ENCODE peak calls at places on chromosomes 7 and 10, in eight cellular contexts. One of them, this sample, is unnamed.

GRCh38 chr7:1899201-1899600 is 229.1 kb downstream of the ELFN1 start:
- DNase-seq in CD8-positive, alpha-beta memory T cell: no peak
- DNase-seq in WERI-Rb-1: peak; percentile 50
- DNase-seq in left lung: peak; percentile 79
- DNase-seq in spleen: no peak
- DNase-seq in A549: no peak
- DNase-seq in pancreas: no peak
- DNase-seq in testis: peak; percentile 44
- DNase-seq in this sample: no peak

GRCh38 chr7:22387583-22387982 is 30.6 kb upstream of the RAPGEF5 start:
- DNase-seq in left lung: no peak
- DNase-seq in A549: no peak
- DNase-seq in testis: peak; percentile 64
- DNase-seq in spleen: no peak
- DNase-seq in WERI-Rb-1: no peak
- DNase-seq in CD8-positive, alpha-beta memory T cell: no peak
- DNase-seq in pancreas: no peak
- DNase-seq in this sample: no peak

GRCh38 chr7:82364671-82365070 is 78.9 kb downstream of the CACNA2D1 start:
- DNase-seq in left lung: no peak
- DNase-seq in testis: no peak
- DNase-seq in pancreas: no peak
- DNase-seq in CD8-positive, alpha-beta memory T cell: no peak
- DNase-seq in spleen: no peak
- DNase-seq in WERI-Rb-1: no peak
- DNase-seq in A549: no peak
- DNase-seq in this sample: no peak

GRCh38 chr7:122304996-122305421 is 459 bp upstream of the FEZF1 start:
- DNase-seq in left lung: no peak
- DNase-seq in testis: no peak
- DNase-seq in CD8-positive, alpha-beta memory T cell: no peak
- DNase-seq in spleen: no peak
- DNase-seq in WERI-Rb-1: no peak
- DNase-seq in A549: no peak
- DNase-seq in pancreas: no peak
- DNase-seq in this sample: no peak

GRCh38 chr7:8747338-8747737 is 313.9 kb downstream of the NXPH1 start:
- DNase-seq in left lung: no peak
- DNase-seq in testis: no peak
- DNase-seq in A549: no peak
- DNase-seq in pancreas: no peak
- DNase-seq in spleen: no peak
- DNase-seq in CD8-positive, alpha-beta memory T cell: no peak
- DNase-seq in WERI-Rb-1: no peak
- DNase-seq in this sample: no peak

GRCh38 chr10:76270464-76270863 is 839.0 kb downstream of the LRMDA start:
- DNase-seq in CD8-positive, alpha-beta memory T cell: no peak
- DNase-seq in pancreas: no peak
- DNase-seq in testis: no peak
- DNase-seq in A549: no peak
- DNase-seq in WERI-Rb-1: no peak
- DNase-seq in left lung: no peak
- DNase-seq in spleen: no peak
- DNase-seq in this sample: no peak

GRCh38 chr10:29254123-29255046 is 34.5 kb upstream of the LYZL1 start:
- DNase-seq in WERI-Rb-1: no peak
- DNase-seq in spleen: no peak
- DNase-seq in testis: no peak
- DNase-seq in A549: peak; percentile 17
- DNase-seq in left lung: no peak
- DNase-seq in CD8-positive, alpha-beta memory T cell: no peak
- DNase-seq in pancreas: no peak
- DNase-seq in this sample: no peak

GRCh38 chr10:3835770-3836169 is 50.8 kb upstream of the KLF6 start:
- DNase-seq in spleen: no peak
- DNase-seq in WERI-Rb-1: no peak
- DNase-seq in pancreas: no peak
- DNase-seq in A549: no peak
- DNase-seq in left lung: no peak
- DNase-seq in testis: no peak
- DNase-seq in CD8-positive, alpha-beta memory T cell: no peak
- DNase-seq in this sample: no peak

GRCh38 chr10:116998172-116998571 is 6.8 kb downstream of the SHTN1 start:
- DNase-seq in left lung: no peak
- DNase-seq in pancreas: no peak
- DNase-seq in WERI-Rb-1: no peak
- DNase-seq in A549: no peak
- DNase-seq in CD8-positive, alpha-beta memory T cell: no peak
- DNase-seq in testis: no peak
- DNase-seq in spleen: no peak
- DNase-seq in this sample: no peak

GRCh38 chr10:82249141-82249540 is 374.1 kb downstream of the NRG3 start:
- DNase-seq in WERI-Rb-1: no peak
- DNase-seq in CD8-positive, alpha-beta memory T cell: no peak
- DNase-seq in spleen: no peak
- DNase-seq in pancreas: no peak
- DNase-seq in left lung: no peak
- DNase-seq in A549: no peak
- DNase-seq in testis: no peak
- DNase-seq in this sample: no peak

GRCh38 chr7:12581897-12582296 is 11.4 kb downstream of the SCIN start:
- DNase-seq in CD8-positive, alpha-beta memory T cell: no peak
- DNase-seq in pancreas: no peak
- DNase-seq in spleen: no peak
- DNase-seq in WERI-Rb-1: no peak
- DNase-seq in left lung: no peak
- DNase-seq in A549: no peak
- DNase-seq in testis: no peak
- DNase-seq in this sample: no peak

GRCh38 chr10:37712489-37713131 is 144.8 kb downstream of the ZNF248 start:
- DNase-seq in A549: no peak
- DNase-seq in pancreas: no peak
- DNase-seq in left lung: peak; percentile 20
- DNase-seq in spleen: peak; percentile 58
- DNase-seq in testis: peak; percentile 25
- DNase-seq in WERI-Rb-1: peak; percentile 73
- DNase-seq in CD8-positive, alpha-beta memory T cell: no peak
- DNase-seq in this sample: no peak

GRCh38 chr7:157568785-157569584 is 232.2 kb downstream of the DNAJB6 start:
- DNase-seq in CD8-positive, alpha-beta memory T cell: peak; percentile 47
- DNase-seq in WERI-Rb-1: no peak
- DNase-seq in A549: no peak
- DNase-seq in testis: peak; percentile 70
- DNase-seq in spleen: peak; percentile 90
- DNase-seq in left lung: peak; percentile 83
- DNase-seq in pancreas: peak; percentile 36
- DNase-seq in this sample: peak; percentile 49

GRCh38 chr7:157570531-157571200 is 233.9 kb downstream of the DNAJB6 start:
- DNase-seq in pancreas: no peak
- DNase-seq in testis: no peak
- DNase-seq in spleen: peak; percentile 51
- DNase-seq in left lung: no peak
- DNase-seq in A549: no peak
- DNase-seq in CD8-positive, alpha-beta memory T cell: no peak
- DNase-seq in WERI-Rb-1: no peak
- DNase-seq in this sample: no peak

GRCh38 chr7:157567666-157568065 is 230.9 kb downstream of the DNAJB6 start:
- DNase-seq in spleen: peak; percentile 40
- DNase-seq in testis: no peak
- DNase-seq in WERI-Rb-1: no peak
- DNase-seq in left lung: no peak
- DNase-seq in pancreas: no peak
- DNase-seq in A549: no peak
- DNase-seq in CD8-positive, alpha-beta memory T cell: no peak
- DNase-seq in this sample: no peak

GRCh38 chr7:157568071-157568784 is 231.4 kb downstream of the DNAJB6 start:
- DNase-seq in spleen: peak; percentile 70
- DNase-seq in pancreas: no peak
- DNase-seq in testis: no peak
- DNase-seq in WERI-Rb-1: no peak
- DNase-seq in left lung: peak; percentile 74
- DNase-seq in A549: no peak
- DNase-seq in CD8-positive, alpha-beta memory T cell: no peak
- DNase-seq in this sample: no peak

DNA sequence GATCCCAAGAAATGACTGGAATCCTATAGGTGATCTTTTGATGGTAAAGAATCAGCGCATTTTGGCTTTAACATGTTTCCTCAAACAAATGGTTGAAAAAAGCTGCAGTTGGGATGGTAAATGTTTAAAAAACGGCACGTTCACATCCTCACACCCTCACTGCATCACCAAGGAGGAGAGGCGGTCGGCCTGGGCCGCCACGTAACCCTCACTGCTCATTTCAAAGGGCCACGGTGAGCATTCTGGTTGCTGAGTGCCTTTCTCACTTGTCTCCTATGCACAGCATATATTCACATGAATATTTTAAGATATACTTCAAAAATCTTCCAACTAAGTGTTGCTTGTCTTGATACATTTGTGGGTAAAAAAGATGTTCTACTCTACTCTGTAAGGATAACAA is 233.2 kb downstream of the DNAJB6 start:
- DNase-seq in pancreas: no peak
- DNase-seq in WERI-Rb-1: no peak
- DNase-seq in testis: no peak
- DNase-seq in CD8-positive, alpha-beta memory T cell: no peak
- DNase-seq in spleen: no peak
- DNase-seq in left lung: peak; percentile 63
- DNase-seq in A549: no peak
- DNase-seq in this sample: no peak
- H3K9me3 ChIP-seq in pancreas: no peaks in the 10 kb centered on the region
- H3K9me3 ChIP-seq in WERI-Rb-1: no peaks in the 10 kb centered on the region
- H3K9me3 ChIP-seq in testis: no peaks in the 10 kb centered on the region
- H3K9me3 ChIP-seq in CD8-positive, alpha-beta memory T cell: no peaks in the 10 kb centered on the region
- H3K9me3 ChIP-seq in spleen: no peaks in the 10 kb centered on the region
- H3K9me3 ChIP-seq in left lung: no peaks in the 10 kb centered on the region
- H3K9me3 ChIP-seq in A549: no peaks in the 10 kb centered on the region
- H3K9me3 ChIP-seq in this sample: no peaks in the 10 kb centered on the region

GRCh38 chr7:159231017-159231416 is 86.3 kb upstream of the VIPR2 start:
- DNase-seq in CD8-positive, alpha-beta memory T cell: no peak
- DNase-seq in pancreas: no peak
- DNase-seq in testis: no peak
- DNase-seq in WERI-Rb-1: no peak
- DNase-seq in A549: no peak
- DNase-seq in left lung: peak; percentile 66
- DNase-seq in spleen: no peak
- DNase-seq in this sample: no peak
- H3K9me3 ChIP-seq in CD8-positive, alpha-beta memory T cell: no peaks in the 10 kb centered on the region
- H3K9me3 ChIP-seq in pancreas: no peaks in the 10 kb centered on the region
- H3K9me3 ChIP-seq in testis: no peaks in the 10 kb centered on the region
- H3K9me3 ChIP-seq in WERI-Rb-1: peaks cover 2% of the 10 kb centered on the region
- H3K9me3 ChIP-seq in A549: no peaks in the 10 kb centered on the region
- H3K9me3 ChIP-seq in left lung: peaks cover 2% of the 10 kb centered on the region
- H3K9me3 ChIP-seq in spleen: no peaks in the 10 kb centered on the region
- H3K9me3 ChIP-seq in this sample: no peaks in the 10 kb centered on the region

GRCh38 chr10:118927317-118927716 is 102.2 kb upstream of the NANOS1 start:
- DNase-seq in pancreas: no peak
- DNase-seq in left lung: no peak
- DNase-seq in WERI-Rb-1: no peak
- DNase-seq in CD8-positive, alpha-beta memory T cell: no peak
- DNase-seq in spleen: no peak
- DNase-seq in A549: no peak
- DNase-seq in testis: no peak
- DNase-seq in this sample: no peak

GRCh38 chr10:118926018-118926417 is 103.5 kb upstream of the NANOS1 start:
- DNase-seq in CD8-positive, alpha-beta memory T cell: no peak
- DNase-seq in left lung: no peak
- DNase-seq in spleen: no peak
- DNase-seq in pancreas: no peak
- DNase-seq in A549: no peak
- DNase-seq in testis: no peak
- DNase-seq in WERI-Rb-1: no peak
- DNase-seq in this sample: no peak

GRCh38 chr10:118926441-118926840 is 103.1 kb upstream of the NANOS1 start:
- DNase-seq in WERI-Rb-1: no peak
- DNase-seq in testis: no peak
- DNase-seq in A549: no peak
- DNase-seq in left lung: no peak
- DNase-seq in pancreas: no peak
- DNase-seq in spleen: no peak
- DNase-seq in CD8-positive, alpha-beta memory T cell: no peak
- DNase-seq in this sample: no peak

GRCh38 chr10:118925404-118925803 is 104.1 kb upstream of the NANOS1 start:
- DNase-seq in spleen: no peak
- DNase-seq in pancreas: no peak
- DNase-seq in left lung: no peak
- DNase-seq in testis: no peak
- DNase-seq in A549: no peak
- DNase-seq in CD8-positive, alpha-beta memory T cell: no peak
- DNase-seq in WERI-Rb-1: no peak
- DNase-seq in this sample: no peak

DNA sequence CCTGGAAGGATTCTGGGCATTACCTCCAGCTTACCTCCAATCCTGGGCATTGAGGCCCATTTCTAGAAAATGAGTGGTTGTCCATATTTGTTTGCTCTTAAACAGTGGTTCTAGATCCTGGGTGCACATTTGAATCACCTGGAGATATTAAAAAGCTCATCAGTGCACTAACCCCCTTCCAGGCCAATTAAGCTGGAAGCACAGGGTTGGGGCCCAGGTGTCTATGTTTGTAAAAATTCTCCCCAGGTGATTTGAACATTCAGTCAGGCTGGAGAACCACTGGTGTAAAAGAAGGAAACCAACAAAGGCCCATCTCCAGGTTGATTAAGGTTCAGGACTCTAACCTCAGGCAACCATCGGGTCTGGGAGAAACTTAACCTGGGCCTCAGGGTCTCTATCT is 102.6 kb upstream of the NANOS1 start:
- DNase-seq in WERI-Rb-1: no peak
- DNase-seq in pancreas: no peak
- DNase-seq in CD8-positive, alpha-beta memory T cell: no peak
- DNase-seq in testis: no peak
- DNase-seq in spleen: no peak
- DNase-seq in left lung: no peak
- DNase-seq in A549: no peak
- DNase-seq in this sample: no peak
- H3K9me3 ChIP-seq in WERI-Rb-1: peaks cover 3% of the 10 kb centered on the region
- H3K9me3 ChIP-seq in pancreas: peaks cover 4% of the 10 kb centered on the region
- H3K9me3 ChIP-seq in CD8-positive, alpha-beta memory T cell: peaks cover 3% of the 10 kb centered on the region
- H3K9me3 ChIP-seq in testis: no peaks in the 10 kb centered on the region
- H3K9me3 ChIP-seq in spleen: no peaks in the 10 kb centered on the region
- H3K9me3 ChIP-seq in left lung: peaks cover 24% of the 10 kb centered on the region
- H3K9me3 ChIP-seq in A549: peaks cover 18% of the 10 kb centered on the region
- H3K9me3 ChIP-seq in this sample: no peaks in the 10 kb centered on the region

DNA sequence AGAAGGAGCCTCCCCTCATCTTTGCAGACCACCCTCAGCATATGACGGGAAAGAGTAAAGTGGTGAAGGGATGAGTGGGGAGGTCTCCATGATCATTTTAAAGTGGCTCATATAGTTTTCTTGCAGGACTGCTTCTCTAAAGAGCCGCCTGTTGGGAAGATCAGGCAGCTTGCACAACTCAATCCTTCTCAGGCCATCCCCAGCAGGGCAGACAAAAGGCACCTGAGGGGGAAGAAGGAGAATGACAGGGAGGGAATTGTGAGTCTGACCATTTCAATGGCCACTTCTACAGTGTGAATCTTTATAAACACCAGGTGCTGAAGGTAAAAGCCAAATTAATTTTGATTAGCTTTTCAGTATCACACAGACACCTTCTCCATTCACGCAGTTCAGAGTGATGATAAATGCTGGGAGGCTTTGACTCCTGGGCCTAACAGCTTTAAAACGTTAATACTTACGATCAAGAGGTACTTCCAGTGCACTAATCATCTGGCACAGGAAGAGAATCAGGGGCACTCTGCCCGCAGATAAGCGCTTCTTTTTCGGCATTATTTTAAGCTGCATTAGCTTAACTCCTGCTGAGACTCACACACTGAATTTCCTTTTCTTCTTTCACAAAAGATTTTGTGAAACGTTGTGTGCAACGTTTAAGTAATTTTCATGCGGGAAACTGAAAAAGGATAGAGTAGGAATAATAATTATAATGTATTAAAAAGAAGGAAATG is 109.5 kb upstream of the LAMB4 start:
- DNase-seq in pancreas: no peak
- DNase-seq in CD8-positive, alpha-beta memory T cell: no peak
- DNase-seq in A549: no peak
- DNase-seq in left lung: no peak
- DNase-seq in testis: no peak
- DNase-seq in WERI-Rb-1: peak; percentile 71
- DNase-seq in spleen: no peak
- DNase-seq in this sample: no peak
- H3K9me3 ChIP-seq in pancreas: no peaks in the 10 kb centered on the region
- H3K9me3 ChIP-seq in CD8-positive, alpha-beta memory T cell: no peaks in the 10 kb centered on the region
- H3K9me3 ChIP-seq in A549: no peaks in the 10 kb centered on the region
- H3K9me3 ChIP-seq in left lung: no peaks in the 10 kb centered on the region
- H3K9me3 ChIP-seq in testis: no peaks in the 10 kb centered on the region
- H3K9me3 ChIP-seq in WERI-Rb-1: no peaks in the 10 kb centered on the region
- H3K9me3 ChIP-seq in spleen: no peaks in the 10 kb centered on the region
- H3K9me3 ChIP-seq in this sample: no peaks in the 10 kb centered on the region

This sample was measured in effector memory CD4-positive, alpha-beta T cell.